ENCODE peak calls at places on chromosome 6, in five cellular contexts. U, X, E, H and Q are unnamed samples.

GRCh38 chr6:163328411-163328810 is 86.1 kb upstream of the QKI start:
- DNase-seq in U (no peak), X (no peak), E (no peak), H (no peak), Q (no peak)

GRCh38 chr6:129853996-129854711 is 7.0 kb downstream of the TMEM244 start:
- DNase-seq in U (no peak), X (no peak), E (no peak), H (no peak), Q (no peak)

GRCh38 chr6:6746334-6746969 is 157.9 kb downstream of the LY86 start:
- DNase-seq in U (no peak), X (no peak), E (no peak), H (no peak), Q (no peak)

GRCh38 chr6:11064836-11065235 is 20.7 kb upstream of the ELOVL2 start:
- DNase-seq in U (no peak), X (no peak), E (no peak), H (no peak), Q (no peak)

GRCh38 chr6:112511441-112511840 is 164.3 kb downstream of the RFPL4B start:
- DNase-seq in U (no peak), X (no peak), E (no peak), H (no peak), Q (no peak)

GRCh38 chr6:12169377-12169776 is 120.8 kb upstream of the EDN1 start:
- DNase-seq in U (no peak), X (no peak), E (no peak), H (no peak), Q (no peak)

GRCh38 chr6:1080453-1081328 is 231.2 kb upstream of the FOXQ1 start:
- DNase-seq in U (no peak), X (no peak), E (no peak), H (no peak), Q (no peak)

GRCh38 chr6:97668716-97669115 is 385.7 kb upstream of the MMS22L start:
- DNase-seq in U (no peak), X (no peak), E (no peak), H (no peak), Q (peak; percentile 42)

GRCh38 chr6:132768051-132768517 is 10.4 kb upstream of the VNN2 start:
- DNase-seq in U (peak; percentile 62), X (no peak), E (no peak), H (peak; percentile 49), Q (no peak)

GRCh38 chr6:83057705-83058321 is 7.8 kb downstream of the UBE3D start:
- DNase-seq in U (no peak), X (no peak), E (no peak), H (peak; percentile 54), Q (no peak)

GRCh38 chr6:30490031-30490876 is 945 bp downstream of the HLA-E start:
- DNase-seq in U (peak; percentile 92), X (peak; percentile 79), E (peak; percentile 77), H (peak; percentile 45), Q (no peak)

GRCh38 chr6:32332433-32332832 is 39.3 kb downstream of the TSBP1 start:
- DNase-seq in U (no peak), X (no peak), E (no peak), H (no peak), Q (no peak)